ENCODE peak calls at places on chromosomes 12 and 14, in five cellular contexts. B is upper lobe of left lung, T is fibroblast of lung, V is GM06990, R is cardiac fibroblast. W is an unnamed sample.

GRCh38 chr14:101083564-101084435 is 180.3 kb upstream of the RTL1 start:
- DNase-seq in B (no peak), T (no peak), V (no peak), R (no peak), W (no peak)

GRCh38 chr14:74983343-74983742 is 19.4 kb upstream of the EIF2B2 start:
- DNase-seq in R (peak), B (no peak), V (no peak), T (no peak), W (no peak)

GRCh38 chr14:101495827-101496778 is 65.2 kb upstream of the DIO3 start:
- DNase-seq in B (peak), V (no peak), T (no peak), R (no peak), W (no peak)

GRCh38 chr12:111063296-111064026 is 143.1 kb upstream of the MYL2 start:
- DNase-seq in V (no peak), B (peak), R (peak), T (peak), W (peak)

GRCh38 chr12:89884917-89885316 is 176.3 kb upstream of the ATP2B1 start:
- DNase-seq in R (no peak), B (no peak), V (no peak), T (no peak), W (no peak)

GRCh38 chr12:51663390-51663789 is 72.4 kb downstream of the SCN8A start:
- DNase-seq in T (no peak), B (no peak), V (no peak), R (no peak), W (no peak)

GRCh38 chr12:47222960-47223847 is 143.4 kb upstream of the AMIGO2 start:
- DNase-seq in B (no peak), V (no peak), R (peak), T (no peak), W (no peak)

GRCh38 chr12:83700858-83701257 is 1014.2 kb downstream of the TMTC2 start:
- DNase-seq in B (no peak), R (no peak), T (peak), V (no peak), W (peak)

GRCh38 chr12:25433581-25434325 is 119.3 kb downstream of the LMNTD1 start:
- DNase-seq in B (no peak), R (no peak), V (no peak), T (peak), W (no peak)

GRCh38 chr14:94780536-94781404 is 10.9 kb upstream of the GSC start:
- DNase-seq in B (no peak), V (no peak), R (no peak), T (no peak), W (no peak)

GRCh38 chr12:49471557-49471956 is 67.3 kb upstream of the KCNH3 start:
- DNase-seq in T (no peak), R (no peak), B (no peak), V (no peak), W (no peak)

GRCh38 chr12:123223241-123223668 is 9.7 kb downstream of the MPHOSPH9 start:
- DNase-seq in T (no peak), V (peak), B (no peak), R (no peak), W (no peak)

GRCh38 chr14:23569443-23570151 is 2.0 kb upstream of the AP1G2 start:
- DNase-seq in T (no peak), B (no peak), V (no peak), R (no peak), W (no peak)

GRCh38 chr12:43332977-43333649 is 218.9 kb downstream of the ADAMTS20 start:
- DNase-seq in T (peak), V (no peak), R (peak), B (no peak), W (no peak)

GRCh38 chr14:45201908-45202307 is 51.1 kb downstream of the MIS18BP1 start:
- DNase-seq in R (peak), B (no peak), T (peak), V (peak), W (no peak)

GRCh38 chr14:60288279-60288678 is 39.3 kb downstream of the PPM1A start:
- DNase-seq in B (no peak), V (no peak), T (no peak), R (no peak), W (no peak)

GRCh38 chr14:102927878-102928411 is 5.5 kb downstream of the AMN start:
- DNase-seq in B (no peak), T (no peak), V (no peak), R (no peak), W (no peak)

GRCh38 chr12:98355322-98355721 is 160.1 kb upstream of the TMPO start:
- DNase-seq in R (peak), T (peak), B (no peak), V (no peak), W (no peak)

GRCh38 chr12:122749569-122750332 is 2.9 kb upstream of the DENR start:
- DNase-seq in R (peak), B (no peak), T (no peak), V (no peak), W (no peak)

GRCh38 chr14:39841088-39841487 is 408.9 kb upstream of the FBXO33 start:
- DNase-seq in V (no peak), T (peak), R (peak), B (no peak), W (no peak)

GRCh38 chr12:64236549-64236948 is 14.5 kb upstream of the KICS2 start:
- DNase-seq in V (no peak), B (no peak), R (peak), T (peak), W (no peak)

GRCh38 chr12:18907793-18908580 is 170.1 kb downstream of the CAPZA3 start:
- DNase-seq in V (no peak), R (no peak), B (no peak), T (no peak), W (no peak)

GRCh38 chr12:32535260-32535999 is 136.1 kb downstream of the FGD4 start:
- DNase-seq in R (peak), T (peak), V (no peak), B (no peak), W (no peak)

GRCh38 chr14:80658733-80659132 is 282.8 kb downstream of the CEP128 start:
- DNase-seq in T (no peak), V (no peak), R (no peak), B (no peak), W (no peak)

GRCh38 chr12:47909839-47910465 is 5.2 kb upstream of the VDR start:
- DNase-seq in T (no peak), V (no peak), B (no peak), R (peak), W (no peak)

GRCh38 chr12:129351481-129351880 is 498.2 kb downstream of the GLT1D1 start:
- DNase-seq in T (peak), B (no peak), R (no peak), V (no peak), W (no peak)

GRCh38 chr12:49264466-49264872 is 413 bp upstream of the TUBA1C start:
- DNase-seq in T (peak), R (peak), B (peak), V (no peak), W (no peak)

GRCh38 chr12:107368586-107368985 is 275.2 kb upstream of the CRY1 start:
- DNase-seq in B (no peak), R (no peak), T (no peak), V (no peak), W (no peak)

GRCh38 chr14:64500088-64500487 is 3.5 kb downstream of the ZBTB25 start:
- DNase-seq in B (no peak), R (no peak), T (no peak), V (no peak), W (no peak)

GRCh38 chr14:64503434-64504309 is at the start of gene ZBTB25:
- DNase-seq in V (peak), B (peak), T (peak), R (peak), W (peak)

GRCh38 chr14:64503184-64503433 is 529 bp downstream of the ZBTB25 start:
- DNase-seq in V (no peak), B (no peak), R (peak), T (no peak), W (no peak)

GRCh38 chr14:64502476-64503183 is 1.0 kb downstream of the ZBTB25 start:
- DNase-seq in V (no peak), R (no peak), T (peak), B (no peak), W (no peak)

GRCh38 chr14:64501326-64502171 is 2.1 kb downstream of the ZBTB25 start:
- DNase-seq in V (no peak), T (peak), R (peak), B (no peak), W (peak)
- H3K4me3 ChIP-seq in V (peak), T (peak), R (no peak), B (no peak), W (peak)

GRCh38 chr14:50340045-50340444 is 27.9 kb downstream of the DMAC2L start:
- DNase-seq in V (no peak), T (no peak), R (no peak), B (no peak), W (no peak)

GRCh38 chr14:50342211-50343080 is 30.3 kb downstream of the DMAC2L start:
- DNase-seq in T (peak), B (no peak), V (peak), R (peak), W (peak)

GRCh38 chr14:50339178-50339804 is 27.2 kb downstream of the DMAC2L start:
- DNase-seq in R (no peak), V (no peak), T (no peak), B (no peak), W (no peak)

GRCh38 chr14:50338547-50338946 is 26.4 kb downstream of the DMAC2L start:
- DNase-seq in T (no peak), B (no peak), V (no peak), R (no peak), W (no peak)

GRCh38 chr14:50340945-50341344 is 28.8 kb downstream of the DMAC2L start:
- DNase-seq in T (no peak), R (no peak), B (peak), V (no peak), W (no peak)
- TF ChIP-seq CTCF in T (no peak), R (peak), B (no peak), V (no peak), W (no peak)

GRCh38 chr14:104682107-104682593 is 7.3 kb upstream of the INF2 start:
- DNase-seq in V (no peak), B (peak), R (no peak), T (no peak), W (no peak)
- H3K4me3 ChIP-seq in V (no peak), B (peak), R (no peak), T (peak), W (peak)

GRCh38 chr14:35240233-35240632 is 51.9 kb upstream of the PSMA6 start:
- DNase-seq in R (no peak), V (no peak), T (no peak), B (no peak), W (no peak)

GRCh38 chr14:35231207-35231755 is 60.9 kb upstream of the PSMA6 start:
- DNase-seq in V (no peak), R (no peak), T (no peak), B (no peak), W (no peak)

GRCh38 chr14:35235840-35236239 is 56.3 kb upstream of the PSMA6 start:
- DNase-seq in V (no peak), B (no peak), R (no peak), T (no peak), W (no peak)

GRCh38 chr14:35234007-35234406 is 58.2 kb upstream of the PSMA6 start:
- DNase-seq in T (peak), R (peak), V (no peak), B (no peak), W (peak)

DNA sequence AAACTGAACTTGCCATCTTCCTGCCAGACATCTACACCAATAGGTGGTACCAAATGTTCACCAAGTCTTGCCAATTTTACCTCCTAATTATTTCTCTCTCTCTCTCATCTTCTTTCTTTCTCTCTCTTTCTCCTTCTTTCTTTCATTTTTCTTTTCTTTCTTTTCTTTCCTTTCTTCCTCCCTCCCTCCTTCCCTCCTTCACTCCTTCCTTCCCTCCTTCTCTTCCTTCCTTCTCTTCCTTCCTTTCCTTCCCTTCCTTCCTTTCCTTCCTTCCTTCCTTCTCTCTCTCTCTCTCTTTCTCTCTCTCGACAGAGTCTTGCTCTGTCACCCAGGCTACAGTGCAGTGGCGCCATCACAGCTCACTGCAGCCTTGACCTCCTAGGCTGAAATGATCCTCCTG is 55.4 kb upstream of the PSMA6 start:
- DNase-seq in B (no peak), V (no peak), T (no peak), R (no peak), W (no peak)
- TF ChIP-seq CTCF in B (no peak), V (no peak), T (no peak), R (no peak), W (no peak)

GRCh38 chr12:94157891-94158495 is 9.6 kb downstream of the PLXNC1 start:
- DNase-seq in B (no peak), R (no peak), T (no peak), V (no peak), W (no peak)
- H3K4me3 ChIP-seq in B (no peak), R (no peak), T (no peak), V (peak), W (no peak)

GRCh38 chr12:59780605-59781135 is 184.8 kb downstream of the SLC16A7 start:
- DNase-seq in V (no peak), B (no peak), T (peak), R (peak), W (peak)
- TF ChIP-seq CTCF in V (peak), B (no peak), T (peak), R (peak), W (peak)